ENCODE peak calls at places on chromosomes 6 and 20, in ten cellular contexts. X is activated gamma-delta T cell treated with anti-CD3 and anti-CD28 coated beads, Interleukin-2, amount 50 U/mL, for 16 hours; G is mesothelial cell of epicardium; U is ureter; B is aorta; K is gastrocnemius medialis; J is H54; I is mesenteric fat pad; R is CD4-positive, alpha-beta T cell; M is stimulated activated CD4-positive, alpha-beta T cell treated with anti-CD3 and anti-CD28 coated beads, Interleukin-2, amount 100 ng/mL, for 4 hours. W is an unnamed sample.

GRCh38 chr20:17505664-17506517 is 25.3 kb downstream of the BFSP1 start:
- DNase-seq in X (peak; percentile 55), G (no peak), U (no peak), B (no peak), K (no peak), J (peak; percentile 48), I (no peak), R (no peak), M (peak; percentile 58), W (peak; percentile 66)

GRCh38 chr20:63128956-63129355 is 87.0 kb downstream of the YTHDF1 start:
- DNase-seq in X (no peak), G (peak; percentile 10), U (peak; percentile 19), B (peak; percentile 64), K (no peak), J (no peak), I (peak; percentile 77), R (no peak), M (no peak), W (no peak)

GRCh38 chr6:109260126-109260525 is 122.1 kb downstream of the CD164 start:
- DNase-seq in X (no peak), G (no peak), U (no peak), B (no peak), K (no peak), J (no peak), I (no peak), R (no peak), M (no peak), W (no peak)

GRCh38 chr6:14985366-14985765 is 260.5 kb upstream of the JARID2 start:
- DNase-seq in X (no peak), G (no peak), U (no peak), B (no peak), K (no peak), J (no peak), I (no peak), R (no peak), M (no peak), W (no peak)

GRCh38 chr6:35077713-35078105 is 63.4 kb downstream of the TCP11 start:
- DNase-seq in X (no peak), G (no peak), U (no peak), B (peak; percentile 39), K (no peak), J (no peak), I (no peak), R (no peak), M (no peak), W (no peak)

GRCh38 chr6:106830930-106831329 is 143.6 kb downstream of the CD24 start:
- DNase-seq in X (no peak), G (no peak), U (no peak), B (no peak), K (no peak), J (no peak), I (no peak), R (no peak), M (no peak), W (no peak)

GRCh38 chr6:147904416-147904815 is 395.9 kb downstream of the SAMD5 start:
- DNase-seq in X (no peak), G (no peak), U (no peak), B (no peak), K (no peak), J (no peak), I (no peak), R (no peak), M (no peak), W (no peak)

GRCh38 chr6:85912582-85912981 is 269.9 kb upstream of the SYNCRIP start:
- DNase-seq in X (no peak), G (no peak), U (no peak), B (no peak), K (no peak), J (no peak), I (no peak), R (no peak), M (no peak), W (no peak)

GRCh38 chr20:63196756-63197470 is 19.0 kb downstream of the YTHDF1 start:
- DNase-seq in X (no peak), G (no peak), U (no peak), B (no peak), K (no peak), J (no peak), I (no peak), R (no peak), M (no peak), W (no peak)

GRCh38 chr6:170293881-170294755 is 3.2 kb upstream of the DLL1 start:
- DNase-seq in X (no peak), G (no peak), U (peak; percentile 13), B (no peak), K (no peak), J (peak; percentile 30), I (no peak), R (no peak), M (no peak), W (no peak)

GRCh38 chr6:63636516-63636968 is 940 bp downstream of the PHF3 start:
- DNase-seq in X (peak; percentile 23), G (no peak), U (peak; percentile 58), B (peak; percentile 81), K (peak; percentile 31), J (no peak), I (no peak), R (peak; percentile 42), M (peak; percentile 32), W (peak; percentile 45)

W was measured in stimulated activated CD8-positive, alpha-beta memory T cell treated with anti-CD3 and anti-CD28 coated beads, Interleukin-7, amount 100 ng/mL, for 4 hours.